ENCODE peak calls at places on chromosomes 3 and 15, in four cellular contexts. V is osteocyte, Z is GM20000, D is endothelial cell. O is an unnamed sample.

GRCh38 chr3:111484666-111485065 is 57.3 kb upstream of the CD96 start:
- DNase-seq in D (no peak), Z (no peak), V (no peak), O (no peak)

GRCh38 chr15:36784098-36784670 is 204.8 kb downstream of the CDIN1 start:
- DNase-seq in D (no peak), V (no peak), Z (no peak), O (no peak)

GRCh38 chr3:6526321-6526720 is 334.6 kb upstream of the GRM7 start:
- DNase-seq in D (no peak), Z (no peak), V (no peak), O (no peak)

GRCh38 chr15:25180606-25181289 is 226.0 kb downstream of the SNRPN start:
- DNase-seq in Z (no peak), V (peak; percentile 80), D (no peak), O (no peak)

GRCh38 chr3:119690043-119690656 is 12.7 kb upstream of the CFAP91 start:
- DNase-seq in V (no peak), D (no peak), Z (no peak), O (peak; percentile 48)

GRCh38 chr15:63382966-63383710 is 1.5 kb upstream of the CA12 start:
- DNase-seq in D (no peak), Z (no peak), V (no peak), O (no peak)

GRCh38 chr3:140651287-140651686 is 26.6 kb upstream of the TRIM42 start:
- DNase-seq in Z (no peak), V (no peak), D (no peak), O (no peak)

GRCh38 chr15:77023576-77024272 is 28.8 kb downstream of the PSTPIP1 start:
- DNase-seq in Z (peak; percentile 25), V (no peak), D (no peak), O (no peak)

GRCh38 chr15:28991236-28992171 is 105.7 kb downstream of the APBA2 start:
- DNase-seq in Z (no peak), D (no peak), V (no peak), O (no peak)

GRCh38 chr3:53845103-53845880 is 927 bp downstream of the CHDH start:
- DNase-seq in D (peak; percentile 44), V (no peak), Z (peak; percentile 75), O (peak; percentile 47)

GRCh38 chr15:45242289-45242688 is 9.7 kb upstream of the SLC28A2 start:
- DNase-seq in Z (no peak), D (no peak), V (peak; percentile 25), O (peak; percentile 2)

GRCh38 chr3:46903341-46904302 is 26.1 kb downstream of the PTH1R start:
- DNase-seq in V (no peak), Z (no peak), D (no peak), O (peak; percentile 68)

GRCh38 chr3:125375950-125376679 is 990 bp upstream of the ZNF148 start:
- DNase-seq in Z (no peak), D (no peak), V (no peak), O (peak; percentile 59)

GRCh38 chr3:30083315-30083714 is 523.1 kb upstream of the TGFBR2 start:
- DNase-seq in Z (no peak), D (no peak), V (no peak), O (no peak)

GRCh38 chr3:112699436-112699978 is 58.6 kb upstream of the CCDC80 start:
- DNase-seq in D (no peak), V (no peak), Z (no peak), O (peak; percentile 66)

GRCh38 chr3:175274056-175274455 is 414.9 kb downstream of the NAALADL2 start:
- DNase-seq in Z (peak; percentile 23), V (no peak), D (no peak), O (no peak)

GRCh38 chr3:30183421-30183820 is 423.0 kb upstream of the TGFBR2 start:
- DNase-seq in D (no peak), Z (no peak), V (no peak), O (no peak)

GRCh38 chr3:79521221-79521848 is 246.5 kb downstream of the ROBO1 start:
- DNase-seq in V (no peak), Z (no peak), D (peak; percentile 37), O (peak; percentile 63)

GRCh38 chr15:31317980-31318342 is 8.7 kb upstream of the KLF13 start:
- DNase-seq in Z (no peak), V (no peak), D (no peak), O (no peak)
- TF ChIP-seq CTCF in Z (no peak), V (no peak), D (no peak), O (no peak)

GRCh38 chr3:126523745-126524428 is at the start of gene CHST13:
- DNase-seq in Z (no peak), V (no peak), D (peak; percentile 64), O (no peak)
- TF ChIP-seq CTCF in Z (no peak), V (no peak), D (no peak), O (no peak)

GRCh38 chr3:33035596-33035995 is 61.4 kb downstream of the GLB1 start:
- DNase-seq in D (no peak), V (no peak), Z (no peak), O (peak; percentile 37)

GRCh38 chr3:33039628-33040027 is 57.3 kb downstream of the GLB1 start:
- DNase-seq in D (no peak), Z (no peak), V (no peak), O (no peak)

GRCh38 chr3:33034601-33035000 is 62.3 kb downstream of the GLB1 start:
- DNase-seq in D (no peak), V (no peak), Z (no peak), O (no peak)

GRCh38 chr3:33041909-33042308 is 55.0 kb downstream of the GLB1 start:
- DNase-seq in Z (no peak), D (no peak), V (no peak), O (no peak)

GRCh38 chr3:33037479-33037878 is 59.5 kb downstream of the GLB1 start:
- DNase-seq in Z (no peak), D (no peak), V (no peak), O (no peak)
- TF ChIP-seq CTCF in Z (no peak), D (no peak), V (no peak), O (no peak)

DNA sequence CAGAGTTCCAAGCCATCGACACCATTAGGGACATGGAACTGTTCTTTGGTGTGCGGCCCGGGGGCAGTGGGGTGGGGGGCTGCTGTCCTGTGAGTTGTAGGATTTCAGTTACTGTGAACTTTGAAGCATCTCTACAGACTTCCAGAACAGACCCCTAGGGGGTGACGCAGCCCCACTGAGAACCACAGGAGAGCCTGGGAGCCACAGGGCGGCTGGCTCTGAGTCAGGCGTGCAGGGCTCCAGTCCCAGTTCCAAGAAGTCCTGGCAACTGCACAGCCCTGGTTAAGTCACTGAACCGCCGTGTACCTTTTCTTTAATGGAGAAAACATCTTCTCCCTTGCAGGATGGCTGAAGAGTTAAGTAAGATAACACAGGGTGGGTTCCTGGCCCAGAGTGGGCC is 23.5 kb upstream of the LRTM1 start:
- DNase-seq in D (peak; percentile 72), Z (no peak), V (peak; percentile 86), O (peak; percentile 78)
- TF ChIP-seq CTCF in D (peak; percentile 58), Z (no peak), V (peak; percentile 66), O (peak; percentile 50)

GRCh38 chr3:122025296-122025695 is 3.2 kb upstream of the ILDR1 start:
- DNase-seq in D (no peak), V (no peak), Z (peak; percentile 64), O (no peak)
- TF ChIP-seq CTCF in D (no peak), V (no peak), Z (no peak), O (no peak)

GRCh38 chr15:39582977-39583585 is 2.2 kb downstream of the THBS1 start:
- DNase-seq in Z (no peak), V (no peak), D (no peak), O (no peak)

GRCh38 chr15:39582286-39582976 is 1.6 kb downstream of the THBS1 start:
- DNase-seq in Z (no peak), V (no peak), D (no peak), O (peak; percentile 39)

GRCh38 chr15:39580630-39581500 is at the start of gene THBS1:
- DNase-seq in V (peak; percentile 97), D (peak; percentile 62), Z (no peak), O (peak; percentile 89)

GRCh38 chr15:39580117-39580629 is 706 bp upstream of the THBS1 start:
- DNase-seq in D (peak; percentile 99), V (peak; percentile 98), Z (peak; percentile 89), O (peak; percentile 95)

GRCh38 chr15:39581501-39582285 is 814 bp downstream of the THBS1 start:
- DNase-seq in Z (no peak), D (peak; percentile 40), V (no peak), O (peak; percentile 76)
- TF ChIP-seq CTCF in Z (no peak), D (no peak), V (peak; percentile 43), O (peak; percentile 47)

GRCh38 chr15:97126556-97127233 is 796.2 kb downstream of the NR2F2 start:
- DNase-seq in D (no peak), Z (no peak), V (no peak), O (peak; percentile 13)

GRCh38 chr15:97124790-97125189 is 794.3 kb downstream of the NR2F2 start:
- DNase-seq in Z (no peak), V (no peak), D (no peak), O (no peak)

GRCh38 chr15:97129684-97130083 is 799.2 kb downstream of the NR2F2 start:
- DNase-seq in V (no peak), D (no peak), Z (no peak), O (no peak)
- TF ChIP-seq CTCF in V (no peak), D (no peak), Z (no peak), O (no peak)

GRCh38 chr15:94231728-94232086 is 346 bp downstream of the MCTP2 start:
- DNase-seq in Z (peak; percentile 27), D (peak; percentile 20), V (no peak), O (peak; percentile 58)

GRCh38 chr15:94230436-94230885 is 900 bp upstream of the MCTP2 start:
- DNase-seq in V (no peak), Z (no peak), D (no peak), O (peak; percentile 44)

GRCh38 chr15:94232107-94232506 is 746 bp downstream of the MCTP2 start:
- DNase-seq in Z (no peak), D (no peak), V (no peak), O (peak; percentile 34)

GRCh38 chr15:94229591-94230365 is 1.6 kb upstream of the MCTP2 start:
- DNase-seq in D (no peak), V (no peak), Z (peak; percentile 70), O (no peak)

GRCh38 chr15:94230886-94231727 is at the start of gene MCTP2:
- DNase-seq in Z (peak; percentile 74), V (no peak), D (peak; percentile 57), O (peak; percentile 95)
- TF ChIP-seq CTCF in Z (no peak), V (no peak), D (no peak), O (no peak)

GRCh38 chr3:153513236-153513635 is 351.2 kb downstream of the RAP2B start:
- DNase-seq in D (peak; percentile 9), Z (no peak), V (no peak), O (peak; percentile 29)
- TF ChIP-seq CTCF in D (peak; percentile 38), Z (no peak), V (peak; percentile 22), O (no peak)